ENCODE peak calls at places on chromosomes 1 and 21, in six cellular contexts. O, E, D, A, M and N are unnamed samples.

GRCh38 chr1:10374442-10374860 is 24.4 kb upstream of the PGD start:
- DNase-seq in E (no peak), O (no peak), A (no peak), D (no peak), M (no peak), N (no peak)

GRCh38 chr1:3898994-3899775 is 887 bp downstream of the C1orf174 start:
- DNase-seq in D (no peak), A (no peak), E (no peak), M (no peak), O (peak), N (no peak)

GRCh38 chr1:19979494-19979977 is at the start of gene PLA2G2A:
- DNase-seq in A (no peak), O (no peak), M (no peak), D (no peak), E (no peak), N (no peak)

GRCh38 chr1:114756009-114756892 is 1.5 kb downstream of the CSDE1 start:
- DNase-seq in D (no peak), E (no peak), M (peak), A (no peak), O (no peak), N (no peak)

GRCh38 chr1:186208405-186209129 is 166.5 kb downstream of the TPR start:
- DNase-seq in M (no peak), O (no peak), E (no peak), D (no peak), A (no peak), N (no peak)

GRCh38 chr1:238005116-238005515 is 114.4 kb upstream of the ZP4 start:
- DNase-seq in A (no peak), E (no peak), M (no peak), D (no peak), O (no peak), N (no peak)

GRCh38 chr1:26833432-26834405 is 7.2 kb downstream of the ZDHHC18 start:
- DNase-seq in E (peak), O (no peak), M (no peak), A (no peak), D (peak), N (no peak)

GRCh38 chr1:186306533-186306932 is 68.5 kb downstream of the TPR start:
- DNase-seq in D (no peak), E (no peak), A (no peak), O (no peak), M (no peak), N (no peak)

GRCh38 chr1:245031041-245031440 is 123.7 kb upstream of the KIF26B start:
- DNase-seq in O (peak), A (no peak), D (no peak), M (no peak), E (no peak), N (no peak)

GRCh38 chr1:202590119-202590518 is 120.1 kb downstream of the SYT2 start:
- DNase-seq in A (no peak), O (no peak), M (no peak), D (no peak), E (no peak), N (no peak)

GRCh38 chr1:23639460-23639859 is 52.1 kb upstream of the RPL11 start:
- DNase-seq in A (no peak), E (no peak), D (no peak), M (no peak), O (no peak), N (no peak)

GRCh38 chr21:37927711-37928110 is 11.5 kb upstream of the KCNJ6 start:
- DNase-seq in D (no peak), M (no peak), O (peak), A (no peak), E (no peak), N (no peak)

GRCh38 chr1:31368611-31369107 is 4.2 kb downstream of the FABP3 start:
- DNase-seq in O (no peak), D (no peak), M (no peak), A (no peak), E (no peak), N (no peak)

GRCh38 chr1:228459091-228459993 is 27.8 kb upstream of the RNF187 start:
- DNase-seq in M (peak), A (no peak), O (peak), E (peak), D (no peak), N (no peak)